ENCODE peak calls at places on chromosomes 2 and 18, in five cellular contexts. One of them, this sample, is unnamed.

GRCh38 chr2:68737717-68738116 is 3.1 kb downstream of the ARHGAP25 start:
- DNase-seq in CD8-positive, alpha-beta memory T cell: peak; percentile 58
- DNase-seq in endodermal cell: no peak
- DNase-seq in KBM-7: no peak
- DNase-seq in glutamatergic neuron: no peak
- DNase-seq in this sample: no peak

GRCh38 chr2:156436477-156437085 is 402 bp downstream of the GPD2 start:
- DNase-seq in CD8-positive, alpha-beta memory T cell: no peak
- DNase-seq in endodermal cell: peak; percentile 72
- DNase-seq in KBM-7: peak; percentile 72
- DNase-seq in glutamatergic neuron: no peak
- DNase-seq in this sample: no peak

GRCh38 chr2:128584296-128584900 is 265.7 kb upstream of the HS6ST1 start:
- DNase-seq in CD8-positive, alpha-beta memory T cell: no peak
- DNase-seq in endodermal cell: no peak
- DNase-seq in KBM-7: no peak
- DNase-seq in glutamatergic neuron: no peak
- DNase-seq in this sample: no peak

GRCh38 chr2:128458438-128458837 is 139.8 kb upstream of the HS6ST1 start:
- DNase-seq in CD8-positive, alpha-beta memory T cell: no peak
- DNase-seq in endodermal cell: no peak
- DNase-seq in KBM-7: no peak
- DNase-seq in glutamatergic neuron: no peak
- DNase-seq in this sample: no peak

GRCh38 chr2:238406222-238406997 is 20.3 kb upstream of the ASB1 start:
- DNase-seq in CD8-positive, alpha-beta memory T cell: no peak
- DNase-seq in endodermal cell: no peak
- DNase-seq in KBM-7: no peak
- DNase-seq in glutamatergic neuron: no peak
- DNase-seq in this sample: no peak

GRCh38 chr2:217978536-217979150 is 24.2 kb downstream of the TNS1 start:
- DNase-seq in CD8-positive, alpha-beta memory T cell: no peak
- DNase-seq in endodermal cell: peak; percentile 92
- DNase-seq in KBM-7: no peak
- DNase-seq in glutamatergic neuron: peak; percentile 35
- DNase-seq in this sample: no peak

GRCh38 chr2:37143986-37144385 is 12.8 kb downstream of the EIF2AK2 start:
- DNase-seq in CD8-positive, alpha-beta memory T cell: no peak
- DNase-seq in endodermal cell: no peak
- DNase-seq in KBM-7: no peak
- DNase-seq in glutamatergic neuron: no peak
- DNase-seq in this sample: no peak

GRCh38 chr2:218719457-218719856 is 8.8 kb downstream of the TTLL4 start:
- DNase-seq in CD8-positive, alpha-beta memory T cell: no peak
- DNase-seq in endodermal cell: no peak
- DNase-seq in KBM-7: no peak
- DNase-seq in glutamatergic neuron: no peak
- DNase-seq in this sample: no peak

GRCh38 chr2:173079968-173080860 is 4.6 kb downstream of the MAP3K20 start:
- DNase-seq in CD8-positive, alpha-beta memory T cell: no peak
- DNase-seq in endodermal cell: no peak
- DNase-seq in KBM-7: no peak
- DNase-seq in glutamatergic neuron: no peak
- DNase-seq in this sample: no peak

GRCh38 chr18:72652990-72653593 is 109.0 kb upstream of the CBLN2 start:
- DNase-seq in CD8-positive, alpha-beta memory T cell: no peak
- DNase-seq in endodermal cell: peak; percentile 91
- DNase-seq in KBM-7: peak; percentile 28
- DNase-seq in glutamatergic neuron: peak; percentile 82
- DNase-seq in this sample: no peak

GRCh38 chr2:30135541-30135940 is 11.3 kb upstream of the YPEL5 start:
- DNase-seq in CD8-positive, alpha-beta memory T cell: no peak
- DNase-seq in endodermal cell: no peak
- DNase-seq in KBM-7: no peak
- DNase-seq in glutamatergic neuron: no peak
- DNase-seq in this sample: no peak

GRCh38 chr2:111029135-111029927 is 91.4 kb upstream of the BCL2L11 start:
- DNase-seq in CD8-positive, alpha-beta memory T cell: no peak
- DNase-seq in endodermal cell: peak; percentile 87
- DNase-seq in KBM-7: no peak
- DNase-seq in glutamatergic neuron: no peak
- DNase-seq in this sample: no peak

GRCh38 chr2:158716921-158717320 is 78.2 kb upstream of the DAPL1 start:
- DNase-seq in CD8-positive, alpha-beta memory T cell: no peak
- DNase-seq in endodermal cell: no peak
- DNase-seq in KBM-7: no peak
- DNase-seq in glutamatergic neuron: no peak
- DNase-seq in this sample: no peak

GRCh38 chr2:84830758-84831500 is 50.0 kb downstream of the TRABD2A start:
- DNase-seq in CD8-positive, alpha-beta memory T cell: no peak
- DNase-seq in endodermal cell: no peak
- DNase-seq in KBM-7: no peak
- DNase-seq in glutamatergic neuron: no peak
- DNase-seq in this sample: no peak

GRCh38 chr2:61793389-61793836 is 60.4 kb downstream of the FAM161A start:
- DNase-seq in CD8-positive, alpha-beta memory T cell: peak; percentile 83
- DNase-seq in endodermal cell: peak; percentile 96
- DNase-seq in KBM-7: peak; percentile 74
- DNase-seq in glutamatergic neuron: peak; percentile 80
- DNase-seq in this sample: peak; percentile 73

GRCh38 chr2:119853777-119854399 is 94.2 kb downstream of the PTPN4 start:
- DNase-seq in CD8-positive, alpha-beta memory T cell: no peak
- DNase-seq in endodermal cell: peak; percentile 58
- DNase-seq in KBM-7: no peak
- DNase-seq in glutamatergic neuron: no peak
- DNase-seq in this sample: no peak

GRCh38 chr2:12335185-12335584 is 381.6 kb upstream of the TRIB2 start:
- DNase-seq in CD8-positive, alpha-beta memory T cell: no peak
- DNase-seq in endodermal cell: no peak
- DNase-seq in KBM-7: no peak
- DNase-seq in glutamatergic neuron: no peak
- DNase-seq in this sample: no peak

GRCh38 chr18:54916507-54916906 is 42.8 kb downstream of the CCDC68 start:
- DNase-seq in CD8-positive, alpha-beta memory T cell: no peak
- DNase-seq in endodermal cell: peak; percentile 60
- DNase-seq in KBM-7: no peak
- DNase-seq in glutamatergic neuron: no peak
- DNase-seq in this sample: no peak

GRCh38 chr2:163370169-163370886 is 365.5 kb downstream of the FIGN start:
- DNase-seq in CD8-positive, alpha-beta memory T cell: no peak
- DNase-seq in endodermal cell: no peak
- DNase-seq in KBM-7: no peak
- DNase-seq in glutamatergic neuron: no peak
- DNase-seq in this sample: no peak

GRCh38 chr2:113133696-113134558 is 6.5 kb downstream of the IL1RN start:
- DNase-seq in CD8-positive, alpha-beta memory T cell: no peak
- DNase-seq in endodermal cell: no peak
- DNase-seq in KBM-7: no peak
- DNase-seq in glutamatergic neuron: no peak
- DNase-seq in this sample: no peak

GRCh38 chr2:176187306-176188217 is 906 bp upstream of the HOXD1 start:
- DNase-seq in CD8-positive, alpha-beta memory T cell: no peak
- DNase-seq in endodermal cell: peak; percentile 74
- DNase-seq in KBM-7: no peak
- DNase-seq in glutamatergic neuron: peak; percentile 31
- DNase-seq in this sample: no peak

GRCh38 chr2:54429055-54429454 is 27.1 kb upstream of the SPTBN1 start:
- DNase-seq in CD8-positive, alpha-beta memory T cell: no peak
- DNase-seq in endodermal cell: no peak
- DNase-seq in KBM-7: no peak
- DNase-seq in glutamatergic neuron: no peak
- DNase-seq in this sample: no peak

GRCh38 chr2:83051538-83052192 is 1407.4 kb downstream of the SUCLG1 start:
- DNase-seq in CD8-positive, alpha-beta memory T cell: no peak
- DNase-seq in endodermal cell: no peak
- DNase-seq in KBM-7: peak; percentile 0
- DNase-seq in glutamatergic neuron: no peak
- DNase-seq in this sample: no peak

GRCh38 chr2:39718483-39718882 is 52.8 kb downstream of the TMEM178A start:
- DNase-seq in CD8-positive, alpha-beta memory T cell: no peak
- DNase-seq in endodermal cell: no peak
- DNase-seq in KBM-7: no peak
- DNase-seq in glutamatergic neuron: no peak
- DNase-seq in this sample: no peak